ENCODE peak calls at places on chromosomes 3 and 15, in nine cellular contexts. One of them, this sample, is unnamed.

GRCh38 chr3:196501316-196502064 is 2.1 kb downstream of the RNF168 start:
- DNase-seq in pons: no peak
- DNase-seq in A549: no peak
- DNase-seq in breast epithelium: no peak
- DNase-seq in HTR-8/SVneo: no peak
- DNase-seq in ELR: peak; percentile 77
- DNase-seq in SJCRH30: peak; percentile 31
- DNase-seq in endothelial cell: no peak
- DNase-seq in spleen: no peak
- DNase-seq in this sample: no peak

GRCh38 chr3:67509471-67510075 is 144.8 kb downstream of the SUCLG2 start:
- DNase-seq in pons: no peak
- DNase-seq in A549: no peak
- DNase-seq in breast epithelium: no peak
- DNase-seq in HTR-8/SVneo: no peak
- DNase-seq in ELR: peak; percentile 22
- DNase-seq in SJCRH30: no peak
- DNase-seq in endothelial cell: no peak
- DNase-seq in spleen: no peak
- DNase-seq in this sample: no peak

GRCh38 chr3:189849262-189849661 is 218.1 kb downstream of the TP63 start:
- DNase-seq in pons: no peak
- DNase-seq in A549: no peak
- DNase-seq in breast epithelium: no peak
- DNase-seq in HTR-8/SVneo: no peak
- DNase-seq in ELR: no peak
- DNase-seq in SJCRH30: no peak
- DNase-seq in endothelial cell: no peak
- DNase-seq in spleen: no peak
- DNase-seq in this sample: no peak

GRCh38 chr3:6125520-6125919 is 735.4 kb upstream of the GRM7 start:
- DNase-seq in pons: no peak
- DNase-seq in A549: no peak
- DNase-seq in breast epithelium: no peak
- DNase-seq in HTR-8/SVneo: no peak
- DNase-seq in ELR: no peak
- DNase-seq in SJCRH30: no peak
- DNase-seq in endothelial cell: no peak
- DNase-seq in spleen: no peak
- DNase-seq in this sample: no peak

GRCh38 chr15:55789066-55789660 is 46.2 kb upstream of the PRTG start:
- DNase-seq in pons: no peak
- DNase-seq in A549: no peak
- DNase-seq in breast epithelium: no peak
- DNase-seq in HTR-8/SVneo: no peak
- DNase-seq in ELR: peak; percentile 33
- DNase-seq in SJCRH30: peak; percentile 41
- DNase-seq in endothelial cell: no peak
- DNase-seq in spleen: no peak
- DNase-seq in this sample: no peak

GRCh38 chr15:68410466-68411200 is 21.3 kb downstream of the ITGA11 start:
- DNase-seq in pons: no peak
- DNase-seq in A549: no peak
- DNase-seq in breast epithelium: peak; percentile 7
- DNase-seq in HTR-8/SVneo: no peak
- DNase-seq in ELR: no peak
- DNase-seq in SJCRH30: no peak
- DNase-seq in endothelial cell: no peak
- DNase-seq in spleen: peak; percentile 25
- DNase-seq in this sample: no peak

GRCh38 chr3:43138488-43139231 is 32.8 kb upstream of the POMGNT2 start:
- DNase-seq in pons: no peak
- DNase-seq in A549: no peak
- DNase-seq in breast epithelium: no peak
- DNase-seq in HTR-8/SVneo: no peak
- DNase-seq in ELR: no peak
- DNase-seq in SJCRH30: no peak
- DNase-seq in endothelial cell: no peak
- DNase-seq in spleen: no peak
- DNase-seq in this sample: no peak

GRCh38 chr3:134711284-134711683 is 60.5 kb upstream of the KY start:
- DNase-seq in pons: no peak
- DNase-seq in A549: no peak
- DNase-seq in breast epithelium: no peak
- DNase-seq in HTR-8/SVneo: peak; percentile 8
- DNase-seq in ELR: peak; percentile 46
- DNase-seq in SJCRH30: no peak
- DNase-seq in endothelial cell: no peak
- DNase-seq in spleen: no peak
- DNase-seq in this sample: no peak

GRCh38 chr15:101010781-101011180 is 91.6 kb downstream of the LRRK1 start:
- DNase-seq in pons: no peak
- DNase-seq in A549: no peak
- DNase-seq in breast epithelium: no peak
- DNase-seq in HTR-8/SVneo: no peak
- DNase-seq in ELR: no peak
- DNase-seq in SJCRH30: no peak
- DNase-seq in endothelial cell: no peak
- DNase-seq in spleen: no peak
- DNase-seq in this sample: no peak

GRCh38 chr3:19946291-19946831 is 536 bp upstream of the RAB5A start:
- DNase-seq in pons: no peak
- DNase-seq in A549: peak; percentile 45
- DNase-seq in breast epithelium: no peak
- DNase-seq in HTR-8/SVneo: no peak
- DNase-seq in ELR: no peak
- DNase-seq in SJCRH30: no peak
- DNase-seq in endothelial cell: no peak
- DNase-seq in spleen: no peak
- DNase-seq in this sample: no peak

GRCh38 chr3:81958967-81959625 is 197.7 kb upstream of the GBE1 start:
- DNase-seq in pons: no peak
- DNase-seq in A549: no peak
- DNase-seq in breast epithelium: no peak
- DNase-seq in HTR-8/SVneo: no peak
- DNase-seq in ELR: no peak
- DNase-seq in SJCRH30: no peak
- DNase-seq in endothelial cell: no peak
- DNase-seq in spleen: no peak
- DNase-seq in this sample: peak; percentile 18

This sample was measured in AG09309.